ENCODE peak calls at places on chromosome 7, in six cellular contexts. One of them, this sample, is unnamed.

GRCh38 chr7:85774931-85775330 is 588.1 kb upstream of the SEMA3D start:
- DNase-seq in CD8-positive, alpha-beta T cell: no peak
- DNase-seq in choroid plexus epithelial cell: no peak
- DNase-seq in astrocyte of the spinal cord: no peak
- DNase-seq in RWPE1: no peak
- DNase-seq in CD14-positive monocyte: no peak
- DNase-seq in this sample: no peak

GRCh38 chr7:84384417-84384816 is 189.8 kb upstream of the SEMA3A start:
- DNase-seq in CD8-positive, alpha-beta T cell: no peak
- DNase-seq in choroid plexus epithelial cell: peak; percentile 25
- DNase-seq in astrocyte of the spinal cord: no peak
- DNase-seq in RWPE1: no peak
- DNase-seq in CD14-positive monocyte: no peak
- DNase-seq in this sample: no peak

GRCh38 chr7:135508853-135509588 is 881 bp downstream of the CNOT4 start:
- DNase-seq in CD8-positive, alpha-beta T cell: peak; percentile 37
- DNase-seq in choroid plexus epithelial cell: peak; percentile 50
- DNase-seq in astrocyte of the spinal cord: peak; percentile 36
- DNase-seq in RWPE1: peak; percentile 14
- DNase-seq in CD14-positive monocyte: no peak
- DNase-seq in this sample: peak; percentile 67

GRCh38 chr7:101112233-101112632 is 14.7 kb upstream of the SERPINE1 start:
- DNase-seq in CD8-positive, alpha-beta T cell: no peak
- DNase-seq in choroid plexus epithelial cell: peak; percentile 91
- DNase-seq in astrocyte of the spinal cord: peak; percentile 91
- DNase-seq in RWPE1: no peak
- DNase-seq in CD14-positive monocyte: no peak
- DNase-seq in this sample: no peak

GRCh38 chr7:49596701-49597491 is 176.5 kb upstream of the VWC2 start:
- DNase-seq in CD8-positive, alpha-beta T cell: no peak
- DNase-seq in choroid plexus epithelial cell: no peak
- DNase-seq in astrocyte of the spinal cord: no peak
- DNase-seq in RWPE1: no peak
- DNase-seq in CD14-positive monocyte: no peak
- DNase-seq in this sample: no peak

GRCh38 chr7:188727-189500 is 3.5 kb upstream of the FAM20C start:
- DNase-seq in CD8-positive, alpha-beta T cell: no peak
- DNase-seq in choroid plexus epithelial cell: no peak
- DNase-seq in astrocyte of the spinal cord: no peak
- DNase-seq in RWPE1: no peak
- DNase-seq in CD14-positive monocyte: no peak
- DNase-seq in this sample: no peak

GRCh38 chr7:55534262-55534915 is 37.9 kb downstream of the VOPP1 start:
- DNase-seq in CD8-positive, alpha-beta T cell: peak; percentile 54
- DNase-seq in choroid plexus epithelial cell: peak; percentile 64
- DNase-seq in astrocyte of the spinal cord: peak; percentile 50
- DNase-seq in RWPE1: peak; percentile 70
- DNase-seq in CD14-positive monocyte: peak; percentile 97
- DNase-seq in this sample: peak; percentile 98

GRCh38 chr7:106182904-106183303 is 70.8 kb upstream of the SYPL1 start:
- DNase-seq in CD8-positive, alpha-beta T cell: no peak
- DNase-seq in choroid plexus epithelial cell: no peak
- DNase-seq in astrocyte of the spinal cord: no peak
- DNase-seq in RWPE1: no peak
- DNase-seq in CD14-positive monocyte: no peak
- DNase-seq in this sample: no peak

GRCh38 chr7:913736-914520 is 37.6 kb downstream of the GET4 start:
- DNase-seq in CD8-positive, alpha-beta T cell: no peak
- DNase-seq in choroid plexus epithelial cell: no peak
- DNase-seq in astrocyte of the spinal cord: no peak
- DNase-seq in RWPE1: peak; percentile 71
- DNase-seq in CD14-positive monocyte: no peak
- DNase-seq in this sample: no peak

GRCh38 chr7:51344406-51344805 is 27.8 kb upstream of the COBL start:
- DNase-seq in CD8-positive, alpha-beta T cell: no peak
- DNase-seq in choroid plexus epithelial cell: no peak
- DNase-seq in astrocyte of the spinal cord: no peak
- DNase-seq in RWPE1: peak; percentile 75
- DNase-seq in CD14-positive monocyte: no peak
- DNase-seq in this sample: no peak

GRCh38 chr7:2360791-2361190 is 6.2 kb downstream of the EIF3B start:
- DNase-seq in CD8-positive, alpha-beta T cell: no peak
- DNase-seq in choroid plexus epithelial cell: peak; percentile 64
- DNase-seq in astrocyte of the spinal cord: no peak
- DNase-seq in RWPE1: no peak
- DNase-seq in CD14-positive monocyte: no peak
- DNase-seq in this sample: no peak

GRCh38 chr7:131563918-131564317 is 7.5 kb upstream of the PODXL start:
- DNase-seq in CD8-positive, alpha-beta T cell: no peak
- DNase-seq in choroid plexus epithelial cell: no peak
- DNase-seq in astrocyte of the spinal cord: no peak
- DNase-seq in RWPE1: no peak
- DNase-seq in CD14-positive monocyte: no peak
- DNase-seq in this sample: no peak

GRCh38 chr7:17456541-17456940 is 158.1 kb downstream of the AHR start:
- DNase-seq in CD8-positive, alpha-beta T cell: no peak
- DNase-seq in choroid plexus epithelial cell: peak; percentile 6
- DNase-seq in astrocyte of the spinal cord: no peak
- DNase-seq in RWPE1: no peak
- DNase-seq in CD14-positive monocyte: no peak
- DNase-seq in this sample: no peak

GRCh38 chr7:2843711-2844152 is 376 bp downstream of the GNA12 start:
- DNase-seq in CD8-positive, alpha-beta T cell: peak; percentile 26
- DNase-seq in choroid plexus epithelial cell: peak; percentile 49
- DNase-seq in astrocyte of the spinal cord: peak; percentile 13
- DNase-seq in RWPE1: no peak
- DNase-seq in CD14-positive monocyte: no peak
- DNase-seq in this sample: peak; percentile 58

GRCh38 chr7:88200793-88201192 is 19.0 kb downstream of the SRI start:
- DNase-seq in CD8-positive, alpha-beta T cell: no peak
- DNase-seq in choroid plexus epithelial cell: no peak
- DNase-seq in astrocyte of the spinal cord: no peak
- DNase-seq in RWPE1: no peak
- DNase-seq in CD14-positive monocyte: no peak
- DNase-seq in this sample: no peak

GRCh38 chr7:137423321-137423720 is 79.8 kb upstream of the PTN start:
- DNase-seq in CD8-positive, alpha-beta T cell: no peak
- DNase-seq in choroid plexus epithelial cell: no peak
- DNase-seq in astrocyte of the spinal cord: peak; percentile 47
- DNase-seq in RWPE1: no peak
- DNase-seq in CD14-positive monocyte: no peak
- DNase-seq in this sample: no peak

GRCh38 chr7:35781200-35781701 is 19.6 kb upstream of the SEPTIN7 start:
- DNase-seq in CD8-positive, alpha-beta T cell: no peak
- DNase-seq in choroid plexus epithelial cell: peak; percentile 70
- DNase-seq in astrocyte of the spinal cord: no peak
- DNase-seq in RWPE1: no peak
- DNase-seq in CD14-positive monocyte: no peak
- DNase-seq in this sample: no peak

DNA sequence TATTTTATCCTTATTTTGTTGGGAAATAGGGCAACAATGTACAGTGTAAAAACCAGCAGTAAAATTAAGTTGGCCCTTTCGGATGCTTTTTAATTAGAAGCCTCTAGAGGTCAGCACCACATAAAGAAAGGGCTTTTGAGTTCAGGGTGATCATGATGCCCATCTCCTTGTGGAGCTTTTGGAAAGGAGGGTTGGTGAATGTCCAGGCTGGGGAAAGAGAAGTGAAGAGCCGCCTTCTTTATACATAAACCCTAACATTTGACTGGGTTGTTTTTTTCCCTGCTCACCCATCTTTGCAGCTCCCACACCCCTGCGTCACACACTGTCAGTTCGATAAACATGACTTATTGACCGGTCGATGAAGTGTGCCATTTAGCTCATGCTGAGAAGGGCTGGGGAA is 29.8 kb downstream of the MTURN start:
- DNase-seq in CD8-positive, alpha-beta T cell: no peak
- DNase-seq in choroid plexus epithelial cell: peak; percentile 74
- DNase-seq in astrocyte of the spinal cord: peak; percentile 65
- DNase-seq in RWPE1: peak; percentile 68
- DNase-seq in CD14-positive monocyte: no peak
- DNase-seq in this sample: peak; percentile 67
- TF ChIP-seq CTCF in CD8-positive, alpha-beta T cell: peak; percentile 15
- TF ChIP-seq CTCF in choroid plexus epithelial cell: peak; percentile 61
- TF ChIP-seq CTCF in astrocyte of the spinal cord: peak; percentile 55
- TF ChIP-seq CTCF in RWPE1: peak; percentile 74
- TF ChIP-seq CTCF in CD14-positive monocyte: peak; percentile 78
- TF ChIP-seq CTCF in this sample: peak; percentile 59

DNA sequence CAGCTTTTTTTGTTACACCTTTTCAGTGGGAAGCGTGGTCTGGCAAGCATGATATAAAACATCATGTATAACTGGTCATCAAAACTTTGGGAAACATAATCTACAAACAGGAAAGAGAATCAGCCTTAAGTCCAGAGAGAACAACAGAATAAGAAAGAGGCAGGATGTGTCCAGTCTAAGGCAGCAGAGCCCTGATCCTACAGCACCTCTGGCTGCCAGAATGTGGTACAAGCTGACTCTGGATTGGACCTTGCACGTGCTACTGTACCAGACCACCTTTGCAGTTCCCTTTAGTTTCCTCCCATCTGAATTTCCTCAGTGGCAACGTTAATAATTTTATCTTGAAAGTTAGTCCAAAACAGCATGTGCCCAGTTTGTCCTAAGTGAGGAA is 824.6 kb upstream of the IGFBP3 start:
- DNase-seq in CD8-positive, alpha-beta T cell: no peak
- DNase-seq in choroid plexus epithelial cell: peak; percentile 58
- DNase-seq in astrocyte of the spinal cord: no peak
- DNase-seq in RWPE1: no peak
- DNase-seq in CD14-positive monocyte: no peak
- DNase-seq in this sample: no peak
- TF ChIP-seq CTCF in CD8-positive, alpha-beta T cell: no peak
- TF ChIP-seq CTCF in choroid plexus epithelial cell: peak; percentile 56
- TF ChIP-seq CTCF in astrocyte of the spinal cord: peak; percentile 36
- TF ChIP-seq CTCF in RWPE1: no peak
- TF ChIP-seq CTCF in CD14-positive monocyte: no peak
- TF ChIP-seq CTCF in this sample: no peak

GRCh38 chr7:44073664-44074348 is 8.4 kb upstream of the PGAM2 start:
- DNase-seq in CD8-positive, alpha-beta T cell: peak; percentile 66
- DNase-seq in choroid plexus epithelial cell: no peak
- DNase-seq in astrocyte of the spinal cord: peak; percentile 43
- DNase-seq in RWPE1: peak; percentile 93
- DNase-seq in CD14-positive monocyte: peak; percentile 98
- DNase-seq in this sample: peak; percentile 57
- TF ChIP-seq CTCF in CD8-positive, alpha-beta T cell: no peak
- TF ChIP-seq CTCF in choroid plexus epithelial cell: no peak
- TF ChIP-seq CTCF in astrocyte of the spinal cord: no peak
- TF ChIP-seq CTCF in RWPE1: no peak
- TF ChIP-seq CTCF in CD14-positive monocyte: no peak
- TF ChIP-seq CTCF in this sample: no peak

GRCh38 chr7:80127412-80128150 is 7.0 kb upstream of the GNAI1 start:
- DNase-seq in CD8-positive, alpha-beta T cell: no peak
- DNase-seq in choroid plexus epithelial cell: peak; percentile 61
- DNase-seq in astrocyte of the spinal cord: no peak
- DNase-seq in RWPE1: no peak
- DNase-seq in CD14-positive monocyte: no peak
- DNase-seq in this sample: no peak

GRCh38 chr7:80124870-80125269 is 9.8 kb upstream of the GNAI1 start:
- DNase-seq in CD8-positive, alpha-beta T cell: no peak
- DNase-seq in choroid plexus epithelial cell: no peak
- DNase-seq in astrocyte of the spinal cord: no peak
- DNase-seq in RWPE1: no peak
- DNase-seq in CD14-positive monocyte: no peak
- DNase-seq in this sample: no peak

GRCh38 chr7:80131675-80132435 is 2.8 kb upstream of the GNAI1 start:
- DNase-seq in CD8-positive, alpha-beta T cell: no peak
- DNase-seq in choroid plexus epithelial cell: peak; percentile 53
- DNase-seq in astrocyte of the spinal cord: no peak
- DNase-seq in RWPE1: no peak
- DNase-seq in CD14-positive monocyte: no peak
- DNase-seq in this sample: no peak

GRCh38 chr7:80129785-80130184 is 4.8 kb upstream of the GNAI1 start:
- DNase-seq in CD8-positive, alpha-beta T cell: no peak
- DNase-seq in choroid plexus epithelial cell: no peak
- DNase-seq in astrocyte of the spinal cord: no peak
- DNase-seq in RWPE1: no peak
- DNase-seq in CD14-positive monocyte: no peak
- DNase-seq in this sample: no peak

DNA sequence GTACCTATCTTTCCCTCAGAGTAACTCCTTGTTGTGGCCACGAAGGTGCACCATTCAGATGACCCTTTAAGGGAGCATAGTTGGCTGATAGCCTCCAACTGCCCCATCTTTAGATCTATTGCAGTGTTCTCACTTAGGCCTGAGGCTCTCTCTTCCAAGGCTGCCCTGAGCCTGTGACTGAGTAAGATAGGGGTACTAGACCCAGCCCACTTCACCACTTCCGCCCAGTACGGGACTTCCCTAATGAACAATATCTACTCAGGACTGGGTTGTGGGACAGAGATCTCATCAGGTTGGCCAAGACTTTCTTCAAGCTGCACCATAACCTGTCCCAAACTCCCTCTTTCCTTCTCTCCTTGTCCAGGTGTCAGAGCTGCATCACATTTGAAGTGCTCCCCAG is 5.7 kb upstream of the GNAI1 start:
- DNase-seq in CD8-positive, alpha-beta T cell: no peak
- DNase-seq in choroid plexus epithelial cell: no peak
- DNase-seq in astrocyte of the spinal cord: no peak
- DNase-seq in RWPE1: no peak
- DNase-seq in CD14-positive monocyte: peak; percentile 52
- DNase-seq in this sample: no peak
- TF ChIP-seq CTCF in CD8-positive, alpha-beta T cell: no peak
- TF ChIP-seq CTCF in choroid plexus epithelial cell: no peak
- TF ChIP-seq CTCF in astrocyte of the spinal cord: no peak
- TF ChIP-seq CTCF in RWPE1: no peak
- TF ChIP-seq CTCF in CD14-positive monocyte: no peak
- TF ChIP-seq CTCF in this sample: no peak

GRCh38 chr7:144011458-144012230 is 11.5 kb downstream of the OR6B1 start:
- DNase-seq in CD8-positive, alpha-beta T cell: no peak
- DNase-seq in choroid plexus epithelial cell: peak; percentile 63
- DNase-seq in astrocyte of the spinal cord: no peak
- DNase-seq in RWPE1: peak; percentile 8
- DNase-seq in CD14-positive monocyte: no peak
- DNase-seq in this sample: no peak
- TF ChIP-seq CTCF in CD8-positive, alpha-beta T cell: no peak
- TF ChIP-seq CTCF in choroid plexus epithelial cell: peak; percentile 29
- TF ChIP-seq CTCF in astrocyte of the spinal cord: no peak
- TF ChIP-seq CTCF in RWPE1: peak; percentile 23
- TF ChIP-seq CTCF in CD14-positive monocyte: no peak
- TF ChIP-seq CTCF in this sample: no peak

GRCh38 chr7:44965937-44966730 is 12.7 kb downstream of the MYO1G start:
- DNase-seq in CD8-positive, alpha-beta T cell: no peak
- DNase-seq in choroid plexus epithelial cell: no peak
- DNase-seq in astrocyte of the spinal cord: no peak
- DNase-seq in RWPE1: no peak
- DNase-seq in CD14-positive monocyte: no peak
- DNase-seq in this sample: no peak

GRCh38 chr7:44966731-44967538 is 11.9 kb downstream of the MYO1G start:
- DNase-seq in CD8-positive, alpha-beta T cell: no peak
- DNase-seq in choroid plexus epithelial cell: no peak
- DNase-seq in astrocyte of the spinal cord: no peak
- DNase-seq in RWPE1: no peak
- DNase-seq in CD14-positive monocyte: no peak
- DNase-seq in this sample: no peak

GRCh38 chr7:44969049-44969700 is 9.6 kb downstream of the MYO1G start:
- DNase-seq in CD8-positive, alpha-beta T cell: no peak
- DNase-seq in choroid plexus epithelial cell: no peak
- DNase-seq in astrocyte of the spinal cord: no peak
- DNase-seq in RWPE1: no peak
- DNase-seq in CD14-positive monocyte: no peak
- DNase-seq in this sample: no peak

GRCh38 chr7:44969701-44970494 is 8.9 kb downstream of the MYO1G start:
- DNase-seq in CD8-positive, alpha-beta T cell: no peak
- DNase-seq in choroid plexus epithelial cell: no peak
- DNase-seq in astrocyte of the spinal cord: no peak
- DNase-seq in RWPE1: no peak
- DNase-seq in CD14-positive monocyte: no peak
- DNase-seq in this sample: no peak

GRCh38 chr7:44967571-44968446 is 11.0 kb downstream of the MYO1G start:
- DNase-seq in CD8-positive, alpha-beta T cell: no peak
- DNase-seq in choroid plexus epithelial cell: no peak
- DNase-seq in astrocyte of the spinal cord: no peak
- DNase-seq in RWPE1: no peak
- DNase-seq in CD14-positive monocyte: no peak
- DNase-seq in this sample: no peak
- TF ChIP-seq CTCF in CD8-positive, alpha-beta T cell: no peak
- TF ChIP-seq CTCF in choroid plexus epithelial cell: peak; percentile 37
- TF ChIP-seq CTCF in astrocyte of the spinal cord: peak; percentile 21
- TF ChIP-seq CTCF in RWPE1: no peak
- TF ChIP-seq CTCF in CD14-positive monocyte: no peak
- TF ChIP-seq CTCF in this sample: no peak